ENCODE peak calls at places on chromosomes 6 and 20, in four cellular contexts. I is progenitor cell of endocrine pancreas, P is HL-60, R is WTC11. O is an unnamed sample.

GRCh38 chr6:143805832-143806281 is 37.3 kb upstream of the LTV1 start:
- DNase-seq in I (no peak), P (peak), R (no peak), O (no peak)

GRCh38 chr6:151054304-151054703 is 185.5 kb upstream of the AKAP12 start:
- DNase-seq in I (no peak), P (no peak), R (no peak), O (no peak)

GRCh38 chr6:79307321-79308036 is 73.0 kb upstream of the HMGN3 start:
- DNase-seq in I (no peak), P (no peak), R (no peak), O (no peak)

GRCh38 chr6:73774311-73774766 is 78.3 kb downstream of the CD109 start:
- DNase-seq in I (no peak), P (no peak), R (no peak), O (no peak)

GRCh38 chr20:56373942-56374341 is 15.2 kb downstream of the FAM210B start:
- DNase-seq in I (no peak), P (peak), R (no peak), O (no peak)

GRCh38 chr6:7542065-7542877 is 800 bp downstream of the DSP start:
- DNase-seq in I (peak), P (no peak), R (peak), O (peak)

GRCh38 chr6:150078788-150079187 is 9.9 kb upstream of the ULBP3 start:
- DNase-seq in I (no peak), P (no peak), R (no peak), O (no peak)

GRCh38 chr6:38804368-38804767 is 89.3 kb downstream of the DNAH8 start:
- DNase-seq in I (no peak), P (no peak), R (no peak), O (no peak)

GRCh38 chr6:158769228-158769627 is 49.9 kb downstream of the EZR start:
- DNase-seq in I (no peak), P (no peak), R (no peak), O (no peak)

GRCh38 chr20:21505810-21506530 is 7.9 kb downstream of the NKX2-2 start:
- DNase-seq in I (peak), P (peak), R (peak), O (peak)

GRCh38 chr6:133609404-133610270 is 279.3 kb upstream of the TCF21 start:
- DNase-seq in I (no peak), P (no peak), R (no peak), O (no peak)

GRCh38 chr6:3468585-3468984 is 11.7 kb upstream of the SLC22A23 start:
- DNase-seq in I (no peak), P (no peak), R (no peak), O (no peak)

GRCh38 chr20:25686081-25687077 is 10.3 kb downstream of the ZNF337 start:
- DNase-seq in I (no peak), P (no peak), R (no peak), O (no peak)

DNA sequence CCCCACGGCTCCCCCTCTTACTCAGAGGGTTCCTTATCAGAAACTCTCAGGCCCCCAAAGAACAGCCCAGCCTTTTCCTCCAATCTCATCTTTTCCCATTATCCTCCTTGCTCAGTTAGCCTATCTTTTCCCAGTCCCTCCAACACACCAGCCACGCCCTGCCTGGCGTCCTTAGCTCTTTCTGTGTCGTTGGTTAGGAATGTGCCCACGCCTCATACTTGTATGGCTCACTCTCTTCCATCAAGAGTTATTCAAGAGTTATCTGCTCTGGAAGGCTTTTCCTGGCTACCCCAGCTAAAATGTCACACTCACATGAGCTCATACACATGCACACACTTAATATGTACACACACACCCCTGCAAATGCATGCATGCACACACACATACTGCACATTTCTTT is 37.5 kb downstream of the SLC2A10 start:
- DNase-seq in I (no peak), P (no peak), R (no peak), O (no peak)
- TF ChIP-seq CTCF in I (no peak), P (no peak), R (no peak), O (no peak)

GRCh38 chr20:62066339-62066982 is 780 bp upstream of the TAF4 start:
- DNase-seq in I (peak), P (no peak), R (peak), O (peak)

GRCh38 chr20:62067547-62068260 is 2.0 kb upstream of the TAF4 start:
- DNase-seq in I (no peak), P (no peak), R (no peak), O (no peak)

GRCh38 chr20:62064788-62065668 is 653 bp downstream of the TAF4 start:
- DNase-seq in I (no peak), P (no peak), R (no peak), O (peak)

GRCh38 chr20:62065669-62066338 is at the start of gene TAF4:
- DNase-seq in I (peak), P (peak), R (peak), O (peak)

GRCh38 chr20:62066983-62067433 is 1.3 kb upstream of the TAF4 start:
- DNase-seq in I (no peak), P (no peak), R (no peak), O (no peak)
- TF ChIP-seq CTCF in I (no peak), P (no peak), R (no peak), O (no peak)

GRCh38 chr6:138522611-138523010 is 23.3 kb upstream of the NHSL1 start:
- DNase-seq in I (no peak), P (no peak), R (no peak), O (no peak)

GRCh38 chr6:138518054-138518453 is 18.8 kb upstream of the NHSL1 start:
- DNase-seq in I (no peak), P (no peak), R (no peak), O (no peak)

GRCh38 chr6:138517635-138518034 is 18.3 kb upstream of the NHSL1 start:
- DNase-seq in I (no peak), P (no peak), R (peak), O (peak)

GRCh38 chr6:138521800-138522199 is 22.5 kb upstream of the NHSL1 start:
- DNase-seq in I (no peak), P (no peak), R (no peak), O (no peak)

GRCh38 chr6:138520463-138520862 is 21.2 kb upstream of the NHSL1 start:
- DNase-seq in I (no peak), P (no peak), R (no peak), O (no peak)
- TF ChIP-seq CTCF in I (peak), P (no peak), R (no peak), O (peak)

GRCh38 chr6:168441434-168442391 is 729 bp downstream of the SMOC2 start:
- DNase-seq in I (no peak), P (no peak), R (peak), O (no peak)
- TF ChIP-seq CTCF in I (no peak), P (no peak), R (no peak), O (no peak)

DNA sequence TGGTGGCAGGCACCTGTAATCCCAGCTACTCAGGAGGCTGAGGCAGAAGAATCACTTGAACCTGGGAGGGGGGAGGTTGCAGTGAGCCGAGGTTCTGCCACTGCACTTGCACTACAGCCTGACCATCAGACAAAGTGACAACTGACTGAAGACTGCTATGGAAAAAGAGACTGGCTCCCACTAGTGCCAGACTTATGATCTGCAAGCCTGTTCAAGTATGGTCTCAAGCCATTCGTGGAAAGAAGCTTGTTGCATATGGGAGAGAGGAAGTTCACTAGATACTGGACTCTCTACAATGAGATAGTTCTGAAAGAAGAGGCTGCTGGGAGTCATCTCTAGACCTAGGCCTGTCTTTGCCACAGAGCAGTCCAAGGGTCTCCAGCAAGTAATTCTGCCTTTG is 26.7 kb downstream of the MDN1 start:
- DNase-seq in I (no peak), P (peak), R (no peak), O (peak)
- TF ChIP-seq CTCF in I (peak), P (peak), R (no peak), O (peak)

GRCh38 chr20:52060794-52061714 is 130.5 kb downstream of the ZFP64 start:
- DNase-seq in I (peak), P (no peak), R (peak), O (no peak)
- TF ChIP-seq CTCF in I (peak), P (no peak), R (no peak), O (no peak)

DNA sequence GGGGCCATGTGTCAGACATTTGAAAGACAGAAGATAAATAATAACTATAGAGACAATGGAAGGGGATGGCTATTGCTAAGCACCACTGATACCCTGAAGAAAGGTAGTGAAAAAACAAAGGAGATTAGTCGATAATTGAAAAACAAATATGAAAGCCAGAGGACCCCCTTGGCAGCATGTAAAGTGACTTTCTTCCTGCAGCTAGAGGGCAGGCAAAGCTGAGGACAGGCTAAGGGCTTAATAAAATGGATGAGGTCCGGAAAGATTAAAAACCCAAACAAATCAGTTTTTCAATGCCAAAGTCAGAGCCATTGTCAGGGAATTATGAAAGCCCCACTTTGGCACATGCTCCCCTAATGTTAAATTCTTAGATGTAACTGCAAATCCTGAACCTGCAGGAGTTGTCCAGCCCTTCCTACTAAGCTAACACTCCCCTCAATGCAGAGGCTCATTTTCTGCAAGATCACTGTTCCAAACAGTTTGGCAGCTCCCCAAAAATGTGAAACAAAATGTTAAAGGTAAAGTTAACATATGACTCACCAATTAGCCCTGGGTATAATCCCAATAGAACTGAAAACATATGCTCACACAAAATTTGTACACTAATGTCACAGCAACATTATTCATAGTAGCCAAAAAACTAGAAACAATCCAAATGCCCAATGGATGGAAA is 1177.9 kb downstream of the GRIK2 start:
- DNase-seq in I (no peak), P (no peak), R (no peak), O (no peak)
- TF ChIP-seq CTCF in I (no peak), P (no peak), R (no peak), O (no peak)

DNA sequence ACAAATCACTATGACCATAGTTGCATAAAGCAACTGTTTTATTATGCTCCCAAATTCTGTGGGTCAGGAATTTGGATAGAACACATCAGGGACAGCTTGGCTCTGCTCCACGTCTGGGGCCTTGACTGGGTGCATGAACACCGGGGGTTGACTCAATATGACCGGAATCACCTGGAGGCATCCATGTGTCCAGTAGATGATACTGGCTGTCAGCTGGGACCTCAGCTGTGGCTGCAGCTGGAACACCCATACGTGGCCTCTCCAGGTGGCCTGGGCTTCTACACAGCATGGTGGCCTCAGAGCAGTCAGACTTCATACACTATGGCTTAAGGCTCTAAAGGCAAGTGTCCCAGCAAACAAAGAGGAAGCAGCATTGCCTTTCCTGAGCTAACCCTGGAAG is 113.4 kb downstream of the NRN1 start:
- DNase-seq in I (no peak), P (no peak), R (no peak), O (no peak)
- TF ChIP-seq CTCF in I (no peak), P (no peak), R (no peak), O (no peak)

O was measured in glutamatergic neuron.